ENCODE peak calls at places on chromosomes 11 and 22, in eight cellular contexts. C is OCI-LY7; X is left ventricle myocardium superior; N is AG10803; K is activated naive CD4-positive, alpha-beta T cell treated with anti-CD3 and anti-CD28 coated beads for 36 hours; M is upper lobe of left lung; V is activated effector memory CD4-positive, alpha-beta T cell treated with anti-CD3 and anti-CD28 coated beads, Interleukin-2, amount 50 U/mL, for 16 hours; R is upper lobe of right lung. B is an unnamed sample.
A peak's percentile ranks its signal among the peaks of the same experiment; 100 is the strongest.

GRCh38 chr11:3155691-3156258 is 9.3 kb downstream of the OSBPL5 start:
- DNase-seq in N (peak; percentile 82), X (peak; percentile 34), C (no peak), R (peak; percentile 44), M (no peak), K (no peak), V (no peak), B (no peak)

GRCh38 chr11:75254326-75254725 is 13.8 kb downstream of the TPBGL start:
- DNase-seq in M (no peak), K (no peak), X (no peak), N (no peak), V (no peak), R (no peak), C (no peak), B (no peak)

GRCh38 chr22:49881856-49882255 is 28.2 kb downstream of the ZBED4 start:
- DNase-seq in V (peak; percentile 16), C (no peak), R (no peak), X (no peak), N (no peak), M (no peak), K (no peak), B (peak; percentile 35)

GRCh38 chr11:64084146-64084961 is 48.6 kb downstream of the FLRT1 start:
- DNase-seq in C (no peak), V (no peak), X (no peak), R (no peak), N (no peak), M (no peak), K (no peak), B (no peak)

GRCh38 chr11:64594159-64594939 is 3.3 kb downstream of the SLC22A12 start:
- DNase-seq in R (peak; percentile 27), C (no peak), X (no peak), K (no peak), M (no peak), V (peak; percentile 47), N (no peak), B (no peak)

GRCh38 chr11:73349633-73350032 is 26.6 kb upstream of the RELT start:
- DNase-seq in K (no peak), V (no peak), M (no peak), X (no peak), C (no peak), R (no peak), N (no peak), B (no peak)

GRCh38 chr11:116335078-116335477 is 437.7 kb downstream of the BUD13 start:
- DNase-seq in R (no peak), V (no peak), K (no peak), C (no peak), M (no peak), N (no peak), X (no peak), B (no peak)

GRCh38 chr22:44850946-44851345 is 98.6 kb downstream of the ARHGAP8 start:
- DNase-seq in M (no peak), K (no peak), X (no peak), C (no peak), N (no peak), R (no peak), V (peak; percentile 6), B (no peak)

GRCh38 chr22:26199665-26200064 is 30.4 kb downstream of the SEZ6L start:
- DNase-seq in X (no peak), M (no peak), N (no peak), K (no peak), C (no peak), R (no peak), V (no peak), B (no peak)

GRCh38 chr11:1105183-1105565 is 30.5 kb downstream of the MUC2 start:
- DNase-seq in V (no peak), K (no peak), X (no peak), N (no peak), M (no peak), R (no peak), C (no peak), B (no peak)

GRCh38 chr22:42116848-42117424 is 13.7 kb downstream of the CYP2D6 start:
- DNase-seq in X (no peak), C (peak; percentile 16), M (peak; percentile 71), K (peak; percentile 19), V (no peak), N (peak; percentile 10), R (peak; percentile 79), B (no peak)

GRCh38 chr11:119673389-119674336 is 55.3 kb downstream of the NECTIN1 start:
- DNase-seq in C (peak; percentile 93), N (no peak), X (no peak), M (peak; percentile 35), K (peak; percentile 87), R (no peak), V (peak; percentile 65), B (no peak)

GRCh38 chr11:33949201-33949913 is 57.5 kb upstream of the LMO2 start:
- DNase-seq in X (no peak), V (no peak), K (no peak), C (no peak), N (no peak), R (no peak), M (no peak), B (no peak)

GRCh38 chr11:129021295-129021694 is 78.6 kb upstream of the TP53AIP1 start:
- DNase-seq in R (no peak), X (no peak), M (no peak), C (no peak), K (no peak), V (no peak), N (no peak), B (no peak)

GRCh38 chr22:50008151-50009040 is 4.2 kb downstream of the IL17REL start:
- DNase-seq in V (peak; percentile 58), M (peak; percentile 20), R (peak; percentile 49), C (no peak), N (no peak), K (no peak), X (no peak), B (peak; percentile 87)

GRCh38 chr11:8605956-8606355 is 11.9 kb upstream of the STK33 start:
- DNase-seq in C (no peak), K (no peak), N (peak; percentile 28), R (no peak), X (no peak), M (no peak), V (no peak), B (no peak)

GRCh38 chr11:31770011-31770410 is 41.1 kb downstream of the PAX6 start:
- DNase-seq in R (no peak), N (no peak), C (no peak), X (no peak), V (no peak), M (no peak), K (no peak), B (no peak)

GRCh38 chr11:69403556-69404215 is 77.8 kb upstream of the LINC01488 start:
- DNase-seq in M (no peak), X (no peak), R (no peak), V (no peak), N (peak; percentile 44), C (no peak), K (no peak), B (no peak)